ENCODE peak calls at places on chromosomes 3 and 15, in six cellular contexts. E is CD8-positive, alpha-beta T cell; C is thoracic aorta; Z is A549; I is uterus; A is aorta. U is an unnamed sample.

GRCh38 chr3:120025520-120025919 is 68.7 kb downstream of the GSK3B start:
- DNase-seq in E (no peak), C (no peak), Z (no peak), I (no peak), A (no peak), U (no peak)

GRCh38 chr3:126961791-126962461 is 21.0 kb upstream of the PLXNA1 start:
- DNase-seq in E (no peak), C (no peak), Z (no peak), A (peak; percentile 81), I (no peak), U (no peak)

GRCh38 chr3:148203263-148204010 is 494.3 kb upstream of the AGTR1 start:
- DNase-seq in Z (no peak), I (no peak), A (no peak), C (no peak), E (no peak), U (no peak)

GRCh38 chr3:51024765-51025681 is 350.3 kb downstream of the DOCK3 start:
- DNase-seq in I (no peak), E (peak; percentile 87), Z (no peak), C (no peak), A (peak; percentile 50), U (peak; percentile 68)

GRCh38 chr15:100777821-100778220 is 101.8 kb upstream of the ALDH1A3 start:
- DNase-seq in I (no peak), Z (no peak), C (no peak), E (no peak), A (no peak), U (no peak)

GRCh38 chr15:93438310-93438709 is 349.3 kb upstream of the RGMA start:
- DNase-seq in E (no peak), I (no peak), Z (no peak), A (no peak), C (no peak), U (no peak)

GRCh38 chr3:187181454-187182170 is 15.7 kb upstream of the RTP1 start:
- DNase-seq in A (no peak), I (no peak), C (no peak), E (no peak), Z (no peak), U (no peak)

GRCh38 chr3:155229086-155229485 is 64.4 kb downstream of the STRIT1 start:
- DNase-seq in I (no peak), A (no peak), Z (no peak), E (no peak), C (no peak), U (no peak)

GRCh38 chr3:96756516-96756915 is 57.9 kb upstream of the EPHA6 start:
- DNase-seq in A (no peak), C (no peak), E (no peak), I (no peak), Z (no peak), U (no peak)

GRCh38 chr15:90002428-90002844 is 1.3 kb downstream of the ZNF710 start:
- DNase-seq in I (peak; percentile 46), E (peak; percentile 37), A (peak; percentile 68), Z (peak; percentile 56), C (no peak), U (peak; percentile 25)

GRCh38 chr3:9553021-9553948 is at the start of gene LHFPL4:
- DNase-seq in C (no peak), Z (no peak), A (no peak), E (no peak), I (no peak), U (no peak)

GRCh38 chr15:76954744-76955143 is 23.2 kb downstream of the RCN2 start:
- DNase-seq in E (no peak), A (no peak), I (no peak), Z (no peak), C (no peak), U (no peak)

GRCh38 chr3:187839422-187839821 is 94.2 kb upstream of the BCL6 start:
- DNase-seq in Z (no peak), C (no peak), E (no peak), I (no peak), A (no peak), U (no peak)

GRCh38 chr3:30353711-30354467 is 252.5 kb upstream of the TGFBR2 start:
- DNase-seq in A (no peak), I (no peak), C (no peak), E (peak; percentile 75), Z (no peak), U (peak; percentile 86)

GRCh38 chr15:57060799-57061198 is 142.4 kb downstream of the TCF12 start:
- DNase-seq in I (no peak), E (no peak), A (no peak), Z (peak; percentile 31), C (no peak), U (no peak)

GRCh38 chr3:65935724-65936123 is 103.0 kb downstream of the MAGI1 start:
- DNase-seq in Z (no peak), A (no peak), C (no peak), I (no peak), E (no peak), U (no peak)

GRCh38 chr15:90790057-90790456 is 72.9 kb downstream of the BLM start:
- DNase-seq in C (no peak), Z (no peak), I (no peak), A (no peak), E (no peak), U (no peak)

GRCh38 chr15:64552281-64552948 is 92.0 kb downstream of the ZNF609 start:
- DNase-seq in E (no peak), A (no peak), C (no peak), I (no peak), Z (no peak), U (no peak)

GRCh38 chr15:79981861-79982455 is 11.0 kb upstream of the BCL2A1 start:
- DNase-seq in E (no peak), C (no peak), A (no peak), I (no peak), Z (no peak), U (no peak)

GRCh38 chr3:107999215-107999775 is 91.5 kb downstream of the CD47 start:
- DNase-seq in C (no peak), I (no peak), A (no peak), Z (peak; percentile 26), E (no peak), U (no peak)

GRCh38 chr3:43217206-43217605 is 69.1 kb upstream of the SNRK start:
- DNase-seq in C (no peak), E (no peak), I (no peak), A (no peak), Z (no peak), U (peak; percentile 57)

GRCh38 chr15:74788716-74789151 is 6.9 kb downstream of the CSK start:
- DNase-seq in A (no peak), E (peak; percentile 71), I (no peak), C (no peak), Z (no peak), U (peak; percentile 70)
- H3K4me1 ChIP-seq in A (no peaks in the 10 kb centered on the region), E (peaks cover 89% of the 10 kb centered on the region), I (peaks cover 31% of the 10 kb centered on the region), C (peaks cover 93% of the 10 kb centered on the region), Z (peaks cover 24% of the 10 kb centered on the region), U (peaks cover 87% of the 10 kb centered on the region)

GRCh38 chr3:12809001-12809400 is 12.5 kb downstream of the CAND2 start:
- DNase-seq in E (no peak), Z (no peak), C (no peak), A (no peak), I (no peak), U (no peak)

GRCh38 chr3:12810013-12810780 is 13.7 kb downstream of the CAND2 start:
- DNase-seq in Z (peak; percentile 91), C (peak; percentile 97), E (peak; percentile 96), I (peak; percentile 97), A (peak; percentile 97), U (peak; percentile 98)

GRCh38 chr3:12809435-12809834 is 13.0 kb downstream of the CAND2 start:
- DNase-seq in I (no peak), E (no peak), A (no peak), Z (no peak), C (no peak), U (no peak)

GRCh38 chr3:12812812-12813211 is 16.3 kb downstream of the CAND2 start:
- DNase-seq in Z (no peak), A (no peak), I (no peak), E (no peak), C (no peak), U (no peak)

DNA sequence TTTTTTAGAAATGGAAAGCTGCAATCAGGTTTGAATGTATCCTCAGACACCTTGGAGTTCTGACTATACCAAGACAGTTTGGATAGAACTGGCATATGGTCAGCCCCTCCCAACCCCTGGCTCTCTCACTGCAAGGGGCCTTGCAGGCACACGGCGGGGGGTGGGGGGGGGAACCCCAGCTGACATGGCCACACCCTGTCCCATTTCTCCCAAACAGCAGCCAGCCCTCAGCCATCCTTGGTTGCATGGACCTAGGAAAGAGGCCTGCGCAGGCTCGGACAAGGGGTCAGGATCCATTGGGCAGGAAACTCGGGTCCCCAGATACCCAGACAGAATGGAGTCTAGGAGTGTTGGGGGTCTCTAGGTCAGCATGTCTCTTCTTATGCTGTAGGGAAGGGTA is 14.5 kb downstream of the CAND2 start:
- DNase-seq in I (no peak), A (no peak), C (no peak), E (no peak), Z (no peak), U (no peak)
- H3K4me3 ChIP-seq in I (no peak overlapping the region), A (no peak overlapping the region), C (no peak overlapping the region), E (no peak overlapping the region), Z (no peak overlapping the region), U (no peak overlapping the region)

GRCh38 chr3:31439888-31440287 is 92.8 kb upstream of the STT3B start:
- DNase-seq in I (no peak), A (no peak), E (no peak), Z (no peak), C (no peak), U (no peak)

GRCh38 chr3:31440878-31441277 is 91.8 kb upstream of the STT3B start:
- DNase-seq in I (no peak), C (no peak), E (no peak), A (no peak), Z (no peak), U (no peak)

GRCh38 chr3:31434819-31435218 is 97.9 kb upstream of the STT3B start:
- DNase-seq in I (no peak), C (no peak), A (no peak), Z (no peak), E (no peak), U (no peak)

GRCh38 chr3:31436830-31437229 is 95.9 kb upstream of the STT3B start:
- DNase-seq in Z (no peak), A (no peak), I (no peak), E (no peak), C (no peak), U (no peak)

GRCh38 chr3:31438742-31439141 is 94.0 kb upstream of the STT3B start:
- DNase-seq in C (no peak), Z (no peak), E (no peak), A (no peak), I (no peak), U (no peak)
- H3K27ac ChIP-seq in C (no peak overlapping the region), Z (no peak overlapping the region), E (no peak overlapping the region), A (no peak overlapping the region), I (no peak overlapping the region), U (no peak overlapping the region)

GRCh38 chr3:129626744-129627349 is 20.4 kb upstream of the PLXND1 start:
- DNase-seq in Z (peak; percentile 89), E (peak; percentile 51), C (no peak), I (peak; percentile 91), A (peak; percentile 97), U (peak; percentile 42)

GRCh38 chr3:129624347-129625070 is 18.0 kb upstream of the PLXND1 start:
- DNase-seq in Z (no peak), C (no peak), A (peak; percentile 84), E (no peak), I (no peak), U (no peak)

GRCh38 chr3:129623447-129624118 is 17.1 kb upstream of the PLXND1 start:
- DNase-seq in C (no peak), I (peak; percentile 64), A (peak; percentile 89), E (no peak), Z (peak; percentile 36), U (peak; percentile 36)

GRCh38 chr3:129627350-129628168 is 21.1 kb upstream of the PLXND1 start:
- DNase-seq in I (peak; percentile 81), A (peak; percentile 87), Z (peak; percentile 89), C (no peak), E (peak; percentile 68), U (peak; percentile 45)

GRCh38 chr3:129625071-129625874 is 18.8 kb upstream of the PLXND1 start:
- DNase-seq in Z (no peak), I (peak; percentile 39), C (no peak), A (no peak), E (no peak), U (no peak)
- H3K4me1 ChIP-seq in Z (peaks cover 49% of the 10 kb centered on the region), I (peaks cover 14% of the 10 kb centered on the region), C (peaks cover 66% of the 10 kb centered on the region), A (no peaks in the 10 kb centered on the region), E (peaks cover 13% of the 10 kb centered on the region), U (peaks cover 13% of the 10 kb centered on the region)

U was measured in CD8-positive, alpha-beta memory T cell.